ENCODE peak calls at places on chromosomes 11 and 22, in seven cellular contexts. W is colonic mucosa; H is NCI-H510A; S is GM12865; N is RPMI7951; E is activated naive CD4-positive, alpha-beta T cell treated with anti-CD3 and anti-CD28 coated beads, Interleukin-2, amount 10 ng/mL, durations not matched to agents 7 days and 5 days; P is fibroblast of mammary gland. I is an unnamed sample.

GRCh38 chr22:31973739-31974138 is 29.4 kb downstream of the YWHAH start:
- DNase-seq in W (peak), H (no peak), S (no peak), N (no peak), E (no peak), P (no peak), I (no peak)

GRCh38 chr11:74307409-74307808 is 4.0 kb downstream of the P4HA3 start:
- DNase-seq in W (no peak), H (no peak), S (no peak), N (peak), E (no peak), P (peak), I (no peak)

GRCh38 chr11:48025293-48025982 is 45.1 kb downstream of the PTPRJ start:
- DNase-seq in W (no peak), H (no peak), S (no peak), N (no peak), E (no peak), P (no peak), I (no peak)

GRCh38 chr11:69392104-69392653 is 89.3 kb upstream of the LINC01488 start:
- DNase-seq in W (no peak), H (no peak), S (no peak), N (no peak), E (no peak), P (no peak), I (no peak)

GRCh38 chr11:104098132-104098531 is 61.7 kb downstream of the DDI1 start:
- DNase-seq in W (no peak), H (no peak), S (peak), N (no peak), E (no peak), P (no peak), I (no peak)

GRCh38 chr22:48783821-48784266 is 1043.8 kb downstream of the BRD1 start:
- DNase-seq in W (no peak), H (no peak), S (no peak), N (no peak), E (no peak), P (no peak), I (no peak)

GRCh38 chr11:125072210-125072960 is 9.3 kb downstream of the SLC37A2 start:
- DNase-seq in W (no peak), H (no peak), S (peak), N (no peak), E (no peak), P (no peak), I (peak)

GRCh38 chr11:114168691-114169090 is 109.2 kb downstream of the ZBTB16 start:
- DNase-seq in W (peak), H (no peak), S (no peak), N (no peak), E (peak), P (no peak), I (no peak)

GRCh38 chr11:1832989-1833365 is 1.8 kb upstream of the SYT8 start:
- DNase-seq in W (no peak), H (no peak), S (no peak), N (no peak), E (no peak), P (no peak), I (no peak)

GRCh38 chr22:40175571-40176105 is 2.1 kb upstream of the TNRC6B start:
- DNase-seq in W (peak), H (no peak), S (no peak), N (no peak), E (no peak), P (no peak), I (no peak)

GRCh38 chr11:12469451-12469850 is 92.1 kb downstream of the PARVA start:
- DNase-seq in W (no peak), H (no peak), S (no peak), N (no peak), E (no peak), P (peak), I (no peak)

GRCh38 chr11:1228921-1229451 is 6.1 kb downstream of the MUC5B start:
- DNase-seq in W (peak), H (no peak), S (no peak), N (no peak), E (peak), P (no peak), I (no peak)

I was measured in GM13977.